ENCODE peak calls at places on chromosomes 16 and 17, in four cellular contexts. One of them, this sample, is unnamed.

GRCh38 chr17:60577147-60577925 is 22.7 kb upstream of the PPM1D start:
- DNase-seq in ELR: peak; percentile 69
- DNase-seq in BJ: no peak
- DNase-seq in NCI-H1694 treated with DMSO at 0.1 percent for 48 hours: peak; percentile 19
- DNase-seq in this sample: no peak

GRCh38 chr16:1909661-1910231 is 8.5 kb downstream of the HS3ST6 start:
- DNase-seq in ELR: no peak
- DNase-seq in NCI-H1694 treated with DMSO at 0.1 percent for 48 hours: no peak
- DNase-seq in BJ: no peak
- DNase-seq in this sample: no peak

GRCh38 chr16:2088192-2088631 is 40.4 kb downstream of the TSC2 start:
- DNase-seq in NCI-H1694 treated with DMSO at 0.1 percent for 48 hours: no peak
- DNase-seq in ELR: no peak
- DNase-seq in BJ: no peak
- DNase-seq in this sample: no peak

GRCh38 chr16:74322301-74322710 is 25.7 kb downstream of the PSMD7 start:
- DNase-seq in NCI-H1694 treated with DMSO at 0.1 percent for 48 hours: no peak
- DNase-seq in ELR: no peak
- DNase-seq in BJ: no peak
- DNase-seq in this sample: no peak

GRCh38 chr16:57807968-57808528 is 5.8 kb upstream of the KIFC3 start:
- DNase-seq in NCI-H1694 treated with DMSO at 0.1 percent for 48 hours: no peak
- DNase-seq in ELR: peak; percentile 98
- DNase-seq in BJ: peak; percentile 96
- DNase-seq in this sample: peak; percentile 94

GRCh38 chr17:80720624-80721577 is 176.3 kb downstream of the RPTOR start:
- DNase-seq in BJ: no peak
- DNase-seq in NCI-H1694 treated with DMSO at 0.1 percent for 48 hours: peak; percentile 11
- DNase-seq in ELR: peak; percentile 87
- DNase-seq in this sample: peak; percentile 52

GRCh38 chr17:30005709-30006320 is 64.4 kb downstream of the EFCAB5 start:
- DNase-seq in BJ: no peak
- DNase-seq in NCI-H1694 treated with DMSO at 0.1 percent for 48 hours: no peak
- DNase-seq in ELR: peak; percentile 34
- DNase-seq in this sample: no peak

GRCh38 chr16:79966226-79966625 is 365.7 kb upstream of the MAF start:
- DNase-seq in BJ: no peak
- DNase-seq in NCI-H1694 treated with DMSO at 0.1 percent for 48 hours: no peak
- DNase-seq in ELR: no peak
- DNase-seq in this sample: no peak

GRCh38 chr17:48578616-48579560 is 738 bp upstream of the HOXB4 start:
- DNase-seq in BJ: no peak
- DNase-seq in ELR: no peak
- DNase-seq in NCI-H1694 treated with DMSO at 0.1 percent for 48 hours: peak; percentile 36
- DNase-seq in this sample: no peak

This sample was measured in HS-5.